ENCODE peak calls at places on chromosomes 1 and 21, in seven cellular contexts. One of them, this sample, is unnamed.

GRCh38 chr1:67832737-67833594 is at the start of gene GNG12:
- DNase-seq in fibroblast of villous mesenchyme: peak
- DNase-seq in neural progenitor cell: peak
- DNase-seq in CD8-positive, alpha-beta memory T cell: no peak
- DNase-seq in brain microvascular endothelial cell: peak
- DNase-seq in astrocyte of the spinal cord: peak
- DNase-seq in AG09309: peak
- DNase-seq in this sample: peak

GRCh38 chr1:44318097-44319088 is 36.7 kb downstream of the ERI3 start:
- DNase-seq in CD8-positive, alpha-beta memory T cell: peak
- DNase-seq in fibroblast of villous mesenchyme: peak
- DNase-seq in neural progenitor cell: peak
- DNase-seq in brain microvascular endothelial cell: peak
- DNase-seq in AG09309: no peak
- DNase-seq in astrocyte of the spinal cord: peak
- DNase-seq in this sample: peak

GRCh38 chr1:183794084-183794483 is 10.8 kb upstream of the RGL1 start:
- DNase-seq in fibroblast of villous mesenchyme: no peak
- DNase-seq in astrocyte of the spinal cord: no peak
- DNase-seq in brain microvascular endothelial cell: no peak
- DNase-seq in neural progenitor cell: no peak
- DNase-seq in AG09309: no peak
- DNase-seq in CD8-positive, alpha-beta memory T cell: no peak
- DNase-seq in this sample: no peak

GRCh38 chr21:42593007-42593814 is 60.2 kb upstream of the PDE9A start:
- DNase-seq in AG09309: no peak
- DNase-seq in CD8-positive, alpha-beta memory T cell: peak
- DNase-seq in astrocyte of the spinal cord: peak
- DNase-seq in neural progenitor cell: peak
- DNase-seq in fibroblast of villous mesenchyme: peak
- DNase-seq in brain microvascular endothelial cell: peak
- DNase-seq in this sample: no peak

GRCh38 chr1:244046907-244047738 is 4.0 kb upstream of the ZBTB18 start:
- DNase-seq in brain microvascular endothelial cell: peak
- DNase-seq in AG09309: no peak
- DNase-seq in neural progenitor cell: no peak
- DNase-seq in astrocyte of the spinal cord: peak
- DNase-seq in CD8-positive, alpha-beta memory T cell: no peak
- DNase-seq in fibroblast of villous mesenchyme: peak
- DNase-seq in this sample: no peak

GRCh38 chr1:160542303-160542945 is 19.4 kb upstream of the SLAMF6 start:
- DNase-seq in fibroblast of villous mesenchyme: peak
- DNase-seq in CD8-positive, alpha-beta memory T cell: no peak
- DNase-seq in neural progenitor cell: no peak
- DNase-seq in astrocyte of the spinal cord: no peak
- DNase-seq in brain microvascular endothelial cell: no peak
- DNase-seq in AG09309: no peak
- DNase-seq in this sample: no peak

GRCh38 chr1:86530211-86530610 is 16.7 kb upstream of the CLCA4 start:
- DNase-seq in brain microvascular endothelial cell: no peak
- DNase-seq in neural progenitor cell: no peak
- DNase-seq in CD8-positive, alpha-beta memory T cell: no peak
- DNase-seq in fibroblast of villous mesenchyme: no peak
- DNase-seq in AG09309: no peak
- DNase-seq in astrocyte of the spinal cord: no peak
- DNase-seq in this sample: no peak

GRCh38 chr1:30321216-30321910 is 402.0 kb downstream of the MATN1 start:
- DNase-seq in astrocyte of the spinal cord: no peak
- DNase-seq in CD8-positive, alpha-beta memory T cell: no peak
- DNase-seq in neural progenitor cell: no peak
- DNase-seq in AG09309: no peak
- DNase-seq in fibroblast of villous mesenchyme: no peak
- DNase-seq in brain microvascular endothelial cell: no peak
- DNase-seq in this sample: no peak

GRCh38 chr1:151051356-151052009 is 3.9 kb downstream of the C1orf56 start:
- DNase-seq in fibroblast of villous mesenchyme: no peak
- DNase-seq in brain microvascular endothelial cell: no peak
- DNase-seq in AG09309: no peak
- DNase-seq in CD8-positive, alpha-beta memory T cell: no peak
- DNase-seq in neural progenitor cell: no peak
- DNase-seq in astrocyte of the spinal cord: no peak
- DNase-seq in this sample: no peak

GRCh38 chr1:93619507-93620168 is 62.0 kb downstream of the BCAR3 start:
- DNase-seq in brain microvascular endothelial cell: no peak
- DNase-seq in AG09309: no peak
- DNase-seq in fibroblast of villous mesenchyme: no peak
- DNase-seq in astrocyte of the spinal cord: no peak
- DNase-seq in neural progenitor cell: no peak
- DNase-seq in CD8-positive, alpha-beta memory T cell: no peak
- DNase-seq in this sample: no peak

GRCh38 chr1:185419718-185420117 is 102.7 kb upstream of the IVNS1ABP start:
- DNase-seq in AG09309: no peak
- DNase-seq in astrocyte of the spinal cord: no peak
- DNase-seq in fibroblast of villous mesenchyme: no peak
- DNase-seq in brain microvascular endothelial cell: peak
- DNase-seq in neural progenitor cell: no peak
- DNase-seq in CD8-positive, alpha-beta memory T cell: no peak
- DNase-seq in this sample: no peak

GRCh38 chr1:27042670-27043069 is 30.0 kb upstream of the TENT5B start:
- DNase-seq in CD8-positive, alpha-beta memory T cell: no peak
- DNase-seq in AG09309: no peak
- DNase-seq in brain microvascular endothelial cell: no peak
- DNase-seq in astrocyte of the spinal cord: no peak
- DNase-seq in neural progenitor cell: peak
- DNase-seq in fibroblast of villous mesenchyme: no peak
- DNase-seq in this sample: no peak

GRCh38 chr1:230518511-230518910 is 92.4 kb upstream of the PGBD5 start:
- DNase-seq in neural progenitor cell: peak
- DNase-seq in CD8-positive, alpha-beta memory T cell: no peak
- DNase-seq in brain microvascular endothelial cell: no peak
- DNase-seq in astrocyte of the spinal cord: no peak
- DNase-seq in fibroblast of villous mesenchyme: no peak
- DNase-seq in AG09309: no peak
- DNase-seq in this sample: no peak

GRCh38 chr1:232722626-232723025 is 82.6 kb upstream of the MAP10 start:
- DNase-seq in CD8-positive, alpha-beta memory T cell: no peak
- DNase-seq in brain microvascular endothelial cell: no peak
- DNase-seq in astrocyte of the spinal cord: peak
- DNase-seq in neural progenitor cell: no peak
- DNase-seq in fibroblast of villous mesenchyme: no peak
- DNase-seq in AG09309: no peak
- DNase-seq in this sample: no peak

GRCh38 chr1:15802234-15802965 is 5.0 kb downstream of the UQCRHL start:
- DNase-seq in brain microvascular endothelial cell: no peak
- DNase-seq in astrocyte of the spinal cord: peak
- DNase-seq in CD8-positive, alpha-beta memory T cell: no peak
- DNase-seq in AG09309: no peak
- DNase-seq in fibroblast of villous mesenchyme: no peak
- DNase-seq in neural progenitor cell: no peak
- DNase-seq in this sample: no peak

GRCh38 chr1:188425687-188426086 is 1596.9 kb downstream of the PLA2G4A start:
- DNase-seq in fibroblast of villous mesenchyme: peak
- DNase-seq in astrocyte of the spinal cord: peak
- DNase-seq in AG09309: no peak
- DNase-seq in CD8-positive, alpha-beta memory T cell: no peak
- DNase-seq in neural progenitor cell: no peak
- DNase-seq in brain microvascular endothelial cell: peak
- DNase-seq in this sample: peak

GRCh38 chr1:160367934-160368923 is 1.4 kb downstream of the NHLH1 start:
- DNase-seq in neural progenitor cell: no peak
- DNase-seq in fibroblast of villous mesenchyme: no peak
- DNase-seq in AG09309: no peak
- DNase-seq in brain microvascular endothelial cell: no peak
- DNase-seq in astrocyte of the spinal cord: no peak
- DNase-seq in CD8-positive, alpha-beta memory T cell: no peak
- DNase-seq in this sample: no peak

GRCh38 chr1:175272361-175272760 is 79.8 kb upstream of the KIAA0040 start:
- DNase-seq in AG09309: no peak
- DNase-seq in fibroblast of villous mesenchyme: no peak
- DNase-seq in neural progenitor cell: no peak
- DNase-seq in astrocyte of the spinal cord: no peak
- DNase-seq in brain microvascular endothelial cell: no peak
- DNase-seq in CD8-positive, alpha-beta memory T cell: no peak
- DNase-seq in this sample: no peak

GRCh38 chr1:116902027-116902426 is 7.7 kb upstream of the PTGFRN start:
- DNase-seq in brain microvascular endothelial cell: no peak
- DNase-seq in AG09309: no peak
- DNase-seq in CD8-positive, alpha-beta memory T cell: no peak
- DNase-seq in astrocyte of the spinal cord: no peak
- DNase-seq in fibroblast of villous mesenchyme: no peak
- DNase-seq in neural progenitor cell: no peak
- DNase-seq in this sample: no peak

GRCh38 chr1:5933676-5934057 is 58.6 kb downstream of the NPHP4 start:
- DNase-seq in astrocyte of the spinal cord: no peak
- DNase-seq in AG09309: no peak
- DNase-seq in brain microvascular endothelial cell: peak
- DNase-seq in neural progenitor cell: no peak
- DNase-seq in CD8-positive, alpha-beta memory T cell: no peak
- DNase-seq in fibroblast of villous mesenchyme: peak
- DNase-seq in this sample: no peak

GRCh38 chr1:31843506-31843905 is 27.7 kb upstream of the SPOCD1 start:
- DNase-seq in brain microvascular endothelial cell: peak
- DNase-seq in CD8-positive, alpha-beta memory T cell: no peak
- DNase-seq in AG09309: peak
- DNase-seq in fibroblast of villous mesenchyme: peak
- DNase-seq in neural progenitor cell: no peak
- DNase-seq in astrocyte of the spinal cord: no peak
- DNase-seq in this sample: peak

GRCh38 chr1:194658090-194658439 is 1471.7 kb upstream of the B3GALT2 start:
- DNase-seq in fibroblast of villous mesenchyme: no peak
- DNase-seq in astrocyte of the spinal cord: peak
- DNase-seq in CD8-positive, alpha-beta memory T cell: no peak
- DNase-seq in neural progenitor cell: no peak
- DNase-seq in brain microvascular endothelial cell: peak
- DNase-seq in AG09309: no peak
- DNase-seq in this sample: peak

GRCh38 chr1:201068976-201069375 is 43.2 kb downstream of the CACNA1S start:
- DNase-seq in astrocyte of the spinal cord: no peak
- DNase-seq in AG09309: no peak
- DNase-seq in CD8-positive, alpha-beta memory T cell: no peak
- DNase-seq in neural progenitor cell: no peak
- DNase-seq in brain microvascular endothelial cell: no peak
- DNase-seq in fibroblast of villous mesenchyme: no peak
- DNase-seq in this sample: no peak

GRCh38 chr1:46517010-46517600 is 27.5 kb downstream of the DMBX1 start:
- DNase-seq in neural progenitor cell: peak
- DNase-seq in fibroblast of villous mesenchyme: no peak
- DNase-seq in AG09309: no peak
- DNase-seq in brain microvascular endothelial cell: no peak
- DNase-seq in astrocyte of the spinal cord: no peak
- DNase-seq in CD8-positive, alpha-beta memory T cell: no peak
- DNase-seq in this sample: no peak
- H3K4me3 ChIP-seq in neural progenitor cell: no peak
- H3K4me3 ChIP-seq in fibroblast of villous mesenchyme: no peak
- H3K4me3 ChIP-seq in AG09309: no peak
- H3K4me3 ChIP-seq in brain microvascular endothelial cell: no peak
- H3K4me3 ChIP-seq in astrocyte of the spinal cord: no peak
- H3K4me3 ChIP-seq in CD8-positive, alpha-beta memory T cell: no peak
- H3K4me3 ChIP-seq in this sample: no peak

DNA sequence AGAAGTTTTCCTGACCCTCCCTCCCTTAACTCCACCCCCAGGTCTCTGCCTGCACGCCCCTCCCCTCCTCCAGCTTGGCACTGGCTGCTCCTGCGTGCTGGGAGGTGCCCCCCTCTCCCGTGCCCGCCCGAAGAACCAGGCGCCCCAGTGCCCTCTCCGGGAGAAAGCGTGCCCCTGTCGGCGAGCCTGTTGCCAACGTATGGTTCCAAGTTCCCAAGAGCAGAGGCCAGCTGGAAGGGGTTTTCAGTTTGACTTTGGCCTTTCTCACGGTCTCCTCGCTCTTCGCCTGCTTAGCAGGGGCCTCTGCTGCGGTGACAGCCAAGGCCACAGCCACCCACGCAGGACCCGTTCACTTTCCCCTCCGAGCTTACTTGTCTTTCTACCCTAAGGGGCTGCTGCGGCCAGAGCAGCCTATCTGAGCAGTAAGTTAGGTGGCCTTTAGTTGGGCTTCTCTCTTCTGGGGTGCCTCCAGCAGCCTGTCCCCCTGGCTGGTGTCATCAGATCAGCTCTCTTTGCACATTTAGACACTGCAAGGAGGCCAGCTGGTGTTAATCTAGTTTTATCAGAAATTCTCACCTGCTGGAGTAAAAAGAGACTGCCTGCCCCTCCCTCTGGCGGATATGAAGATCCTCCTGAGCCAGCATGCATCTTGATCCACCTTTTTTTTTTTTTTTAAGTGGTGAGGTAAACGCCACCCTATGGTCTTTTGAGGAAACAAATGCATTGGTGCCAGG is 1.5 kb downstream of the STUM start:
- DNase-seq in AG09309: no peak
- DNase-seq in CD8-positive, alpha-beta memory T cell: no peak
- DNase-seq in neural progenitor cell: peak
- DNase-seq in fibroblast of villous mesenchyme: no peak
- DNase-seq in brain microvascular endothelial cell: no peak
- DNase-seq in astrocyte of the spinal cord: no peak
- DNase-seq in this sample: no peak
- H3K4me3 ChIP-seq in AG09309: no peak
- H3K4me3 ChIP-seq in CD8-positive, alpha-beta memory T cell: peak
- H3K4me3 ChIP-seq in neural progenitor cell: peak
- H3K4me3 ChIP-seq in fibroblast of villous mesenchyme: no peak
- H3K4me3 ChIP-seq in brain microvascular endothelial cell: no peak
- H3K4me3 ChIP-seq in astrocyte of the spinal cord: no peak
- H3K4me3 ChIP-seq in this sample: no peak

GRCh38 chr1:63773815-63774616 is at the start of gene ROR1:
- DNase-seq in CD8-positive, alpha-beta memory T cell: no peak
- DNase-seq in astrocyte of the spinal cord: peak
- DNase-seq in neural progenitor cell: peak
- DNase-seq in AG09309: no peak
- DNase-seq in brain microvascular endothelial cell: peak
- DNase-seq in fibroblast of villous mesenchyme: peak
- DNase-seq in this sample: peak

GRCh38 chr1:63774617-63775417 is 1.0 kb downstream of the ROR1 start:
- DNase-seq in fibroblast of villous mesenchyme: peak
- DNase-seq in AG09309: no peak
- DNase-seq in CD8-positive, alpha-beta memory T cell: no peak
- DNase-seq in brain microvascular endothelial cell: peak
- DNase-seq in neural progenitor cell: peak
- DNase-seq in astrocyte of the spinal cord: peak
- DNase-seq in this sample: no peak

GRCh38 chr1:63772201-63772600 is 1.6 kb upstream of the ROR1 start:
- DNase-seq in fibroblast of villous mesenchyme: no peak
- DNase-seq in AG09309: no peak
- DNase-seq in brain microvascular endothelial cell: no peak
- DNase-seq in astrocyte of the spinal cord: no peak
- DNase-seq in neural progenitor cell: no peak
- DNase-seq in CD8-positive, alpha-beta memory T cell: no peak
- DNase-seq in this sample: no peak

GRCh38 chr1:63772876-63773275 is 941 bp upstream of the ROR1 start:
- DNase-seq in CD8-positive, alpha-beta memory T cell: no peak
- DNase-seq in brain microvascular endothelial cell: no peak
- DNase-seq in neural progenitor cell: no peak
- DNase-seq in astrocyte of the spinal cord: no peak
- DNase-seq in fibroblast of villous mesenchyme: no peak
- DNase-seq in AG09309: no peak
- DNase-seq in this sample: no peak

GRCh38 chr1:63773496-63773814 is 362 bp upstream of the ROR1 start:
- DNase-seq in fibroblast of villous mesenchyme: no peak
- DNase-seq in neural progenitor cell: no peak
- DNase-seq in brain microvascular endothelial cell: no peak
- DNase-seq in CD8-positive, alpha-beta memory T cell: no peak
- DNase-seq in astrocyte of the spinal cord: no peak
- DNase-seq in AG09309: no peak
- DNase-seq in this sample: no peak
- H3K4me3 ChIP-seq in fibroblast of villous mesenchyme: peak
- H3K4me3 ChIP-seq in neural progenitor cell: peak
- H3K4me3 ChIP-seq in brain microvascular endothelial cell: peak
- H3K4me3 ChIP-seq in CD8-positive, alpha-beta memory T cell: no peak
- H3K4me3 ChIP-seq in astrocyte of the spinal cord: peak
- H3K4me3 ChIP-seq in AG09309: peak
- H3K4me3 ChIP-seq in this sample: peak

GRCh38 chr1:61743716-61744620 is 1.7 kb downstream of the PATJ start:
- DNase-seq in AG09309: no peak
- DNase-seq in CD8-positive, alpha-beta memory T cell: no peak
- DNase-seq in astrocyte of the spinal cord: no peak
- DNase-seq in fibroblast of villous mesenchyme: no peak
- DNase-seq in neural progenitor cell: no peak
- DNase-seq in brain microvascular endothelial cell: peak
- DNase-seq in this sample: no peak
- H3K4me3 ChIP-seq in AG09309: no peak
- H3K4me3 ChIP-seq in CD8-positive, alpha-beta memory T cell: no peak
- H3K4me3 ChIP-seq in astrocyte of the spinal cord: no peak
- H3K4me3 ChIP-seq in fibroblast of villous mesenchyme: no peak
- H3K4me3 ChIP-seq in neural progenitor cell: peak
- H3K4me3 ChIP-seq in brain microvascular endothelial cell: no peak
- H3K4me3 ChIP-seq in this sample: no peak

This sample was measured in skeletal muscle cell.